ENCODE peak calls at places on chromosomes 3 and 15, in five cellular contexts. S is T-helper 2 cell, C is stromal cell of bone marrow, A is aorta, P is heart left ventricle. E is an unnamed sample.

GRCh38 chr3:127701281-127701792 is 28.6 kb downstream of the ABTB1 start:
- DNase-seq in S (no peak), A (peak), P (peak), C (no peak), E (no peak)

GRCh38 chr3:14487821-14488220 is 52.3 kb downstream of the GRIP2 start:
- DNase-seq in C (no peak), P (no peak), S (no peak), A (no peak), E (no peak)

GRCh38 chr3:179613807-179614206 is 9.2 kb downstream of the NDUFB5 start:
- DNase-seq in A (no peak), C (no peak), S (no peak), P (no peak), E (no peak)

GRCh38 chr15:73897441-73898261 is 24.3 kb downstream of the TBC1D21 start:
- DNase-seq in P (peak), A (peak), S (peak), C (peak), E (peak)

GRCh38 chr3:140292684-140293083 is 357.7 kb downstream of the CLSTN2 start:
- DNase-seq in A (no peak), C (peak), P (peak), S (no peak), E (no peak)

GRCh38 chr3:48217449-48217848 is 5.8 kb upstream of the CAMP start:
- DNase-seq in A (no peak), P (no peak), S (no peak), C (no peak), E (no peak)

GRCh38 chr15:55389276-55389631 is 18.9 kb downstream of the CCPG1 start:
- DNase-seq in A (no peak), S (no peak), P (no peak), C (no peak), E (no peak)

GRCh38 chr15:84552896-84553295 is 47.9 kb upstream of the ZSCAN2 start:
- DNase-seq in S (no peak), C (peak), A (no peak), P (no peak), E (no peak)

GRCh38 chr3:160637081-160637480 is 39.9 kb upstream of the ARL14 start:
- DNase-seq in S (no peak), A (no peak), P (no peak), C (no peak), E (no peak)

GRCh38 chr3:65714138-65714537 is 324.6 kb downstream of the MAGI1 start:
- DNase-seq in S (no peak), A (no peak), P (no peak), C (no peak), E (no peak)

GRCh38 chr3:42510325-42510724 is 7.9 kb downstream of the VIPR1 start:
- DNase-seq in C (no peak), P (no peak), S (no peak), A (no peak), E (no peak)

GRCh38 chr3:9782777-9783176 is 9.5 kb downstream of the TADA3 start:
- DNase-seq in A (no peak), C (no peak), P (no peak), S (peak), E (no peak)

GRCh38 chr3:150216041-150216811 is 191.9 kb upstream of the TSC22D2 start:
- DNase-seq in C (peak), A (peak), S (no peak), P (peak), E (no peak)

GRCh38 chr15:57553526-57553925 is 38.2 kb upstream of the MYZAP start:
- DNase-seq in S (no peak), P (no peak), A (no peak), C (no peak), E (no peak)

GRCh38 chr3:51501833-51502561 is 2.2 kb upstream of the DCAF1 start:
- DNase-seq in P (peak), C (peak), A (peak), S (peak), E (peak)

GRCh38 chr3:147688868-147689267 is 279.7 kb downstream of the ZIC1 start:
- DNase-seq in S (no peak), P (no peak), C (no peak), A (no peak), E (no peak)

GRCh38 chr15:48592221-48592731 is 53.2 kb downstream of the FBN1 start:
- DNase-seq in A (no peak), S (peak), P (no peak), C (peak), E (no peak)

GRCh38 chr15:92603278-92603677 is 52.3 kb downstream of the FAM174B start:
- DNase-seq in A (no peak), S (no peak), P (no peak), C (no peak), E (no peak)

GRCh38 chr3:183817111-183817510 is 8.3 kb downstream of the MAP6D1 start:
- DNase-seq in P (no peak), C (no peak), A (no peak), S (no peak), E (no peak)

E was measured in T-cell.